ENCODE peak calls at places on chromosomes 11 and 22, in five cellular contexts. A, K, Y, H and I are unnamed samples.

GRCh38 chr11:26144309-26144690 is 187.6 kb upstream of the ANO3 start:
- DNase-seq in H (no peak), K (no peak), A (no peak), Y (no peak), I (no peak)

GRCh38 chr11:64040684-64041267 is 5.0 kb downstream of the FLRT1 start:
- DNase-seq in H (no peak), K (no peak), A (no peak), Y (no peak), I (no peak)

GRCh38 chr11:45922425-45923082 is at the start of gene LARGE2:
- DNase-seq in A (no peak), Y (peak), K (no peak), H (no peak), I (no peak)

GRCh38 chr11:17845431-17845881 is 110.9 kb downstream of the KCNC1 start:
- DNase-seq in K (peak), Y (no peak), A (peak), H (no peak), I (peak)

GRCh38 chr11:118364956-118365615 is 5.7 kb downstream of the UBE4A start:
- DNase-seq in A (no peak), Y (no peak), K (no peak), H (no peak), I (no peak)

GRCh38 chr11:10379022-10379421 is 74.1 kb downstream of the ADM start:
- DNase-seq in A (no peak), H (no peak), K (peak), Y (no peak), I (no peak)

GRCh38 chr11:71330996-71331395 is 78.6 kb upstream of the SHANK2 start:
- DNase-seq in K (no peak), Y (no peak), A (no peak), H (no peak), I (no peak)

GRCh38 chr22:29727248-29727551 is 7.4 kb downstream of the CABP7 start:
- DNase-seq in Y (peak), K (peak), A (no peak), H (no peak), I (no peak)

GRCh38 chr11:16596231-16596630 is 142.2 kb upstream of the C11orf58 start:
- DNase-seq in H (no peak), Y (no peak), K (no peak), A (no peak), I (no peak)

GRCh38 chr22:49305966-49306631 is 521.6 kb downstream of the BRD1 start:
- DNase-seq in H (peak), A (no peak), K (no peak), Y (no peak), I (no peak)

GRCh38 chr22:35761037-35761436 is 43.4 kb downstream of the APOL5 start:
- DNase-seq in A (no peak), K (peak), H (no peak), Y (no peak), I (no peak)

GRCh38 chr11:83069441-83070043 is 2.2 kb downstream of the RAB30 start:
- DNase-seq in H (no peak), A (no peak), Y (no peak), K (no peak), I (no peak)

GRCh38 chr22:41995211-41995610 is 3.4 kb upstream of the WBP2NL start:
- DNase-seq in Y (no peak), A (no peak), K (no peak), H (no peak), I (no peak)

GRCh38 chr11:11577246-11577855 is 44.5 kb downstream of the GALNT18 start:
- DNase-seq in Y (no peak), H (no peak), A (no peak), K (peak), I (no peak)

GRCh38 chr11:13717331-13717730 is 48.9 kb downstream of the FAR1 start:
- DNase-seq in Y (no peak), A (peak), H (no peak), K (peak), I (peak)

GRCh38 chr11:5004429-5005274 is 10.0 kb downstream of the OR51L1 start:
- DNase-seq in K (peak), Y (peak), H (peak), A (peak), I (peak)

GRCh38 chr11:47233989-47234668 is 14.5 kb downstream of the ACP2 start:
- DNase-seq in A (no peak), H (no peak), Y (no peak), K (peak), I (no peak)

GRCh38 chr22:37485006-37485713 is 1.0 kb downstream of the MFNG start:
- DNase-seq in Y (peak), H (no peak), A (no peak), K (no peak), I (no peak)

GRCh38 chr11:78654071-78654470 is 79.4 kb upstream of the NARS2 start:
- DNase-seq in Y (no peak), H (no peak), K (no peak), A (no peak), I (no peak)

GRCh38 chr11:74004694-74005615 is 3.9 kb downstream of the UCP3 start:
- DNase-seq in K (no peak), H (no peak), A (no peak), Y (no peak), I (no peak)

GRCh38 chr11:69259072-69259471 is 34.9 kb upstream of the MYEOV start:
- DNase-seq in K (no peak), H (no peak), Y (no peak), A (no peak), I (no peak)

GRCh38 chr11:3225159-3225758 is 6.6 kb upstream of the MRGPRG start:
- DNase-seq in H (no peak), K (no peak), A (no peak), Y (peak), I (no peak)

GRCh38 chr11:32154275-32154674 is 63.4 kb downstream of the RCN1 start:
- DNase-seq in Y (peak), K (peak), H (no peak), A (no peak), I (no peak)

GRCh38 chr22:40436460-40437431 is 66.4 kb downstream of the SGSM3 start:
- DNase-seq in A (no peak), H (no peak), Y (peak), K (peak), I (no peak)

GRCh38 chr11:134498326-134499139 is 86.5 kb upstream of the B3GAT1 start:
- DNase-seq in K (no peak), A (no peak), Y (no peak), H (no peak), I (no peak)

GRCh38 chr22:19207902-19208283 is 29.4 kb upstream of the SLC25A1 start:
- DNase-seq in K (no peak), H (no peak), A (no peak), Y (no peak), I (no peak)

GRCh38 chr11:73317373-73317772 is 9.3 kb downstream of the ARHGEF17 start:
- DNase-seq in H (no peak), A (no peak), Y (no peak), K (no peak), I (no peak)

GRCh38 chr11:83612891-83613766 is 327.0 kb upstream of the CCDC90B start:
- DNase-seq in A (no peak), K (no peak), Y (peak), H (no peak), I (no peak)

GRCh38 chr22:19554834-19555404 is 30.7 kb upstream of the CLDN5 start:
- DNase-seq in H (no peak), K (peak), Y (no peak), A (no peak), I (no peak)

GRCh38 chr11:11382858-11383532 is 29.9 kb upstream of the CSNK2A3 start:
- DNase-seq in A (no peak), H (no peak), Y (no peak), K (no peak), I (no peak)

GRCh38 chr11:119493712-119494111 is 70.7 kb upstream of the THY1 start:
- DNase-seq in H (peak), K (peak), Y (no peak), A (no peak), I (no peak)

GRCh38 chr22:32337015-32337414 is 20.7 kb upstream of the RFPL3 start:
- DNase-seq in A (no peak), Y (no peak), K (no peak), H (no peak), I (no peak)

GRCh38 chr22:43567691-43568308 is 156.0 kb downstream of the MPPED1 start:
- DNase-seq in Y (no peak), A (no peak), K (no peak), H (no peak), I (no peak)

GRCh38 chr22:26124991-26125725 is 44.1 kb upstream of the SEZ6L start:
- DNase-seq in K (no peak), H (no peak), A (no peak), Y (no peak), I (no peak)

GRCh38 chr11:27319065-27319464 is 44.0 kb downstream of the CCDC34 start:
- DNase-seq in K (peak), Y (peak), H (no peak), A (peak), I (peak)

GRCh38 chr22:18000441-18001039 is 23.8 kb downstream of the MICAL3 start:
- DNase-seq in H (peak), K (no peak), A (no peak), Y (peak), I (no peak)

GRCh38 chr22:25492950-25493790 is 71.3 kb upstream of the GRK3 start:
- DNase-seq in Y (no peak), K (no peak), A (no peak), H (no peak), I (no peak)

DNA sequence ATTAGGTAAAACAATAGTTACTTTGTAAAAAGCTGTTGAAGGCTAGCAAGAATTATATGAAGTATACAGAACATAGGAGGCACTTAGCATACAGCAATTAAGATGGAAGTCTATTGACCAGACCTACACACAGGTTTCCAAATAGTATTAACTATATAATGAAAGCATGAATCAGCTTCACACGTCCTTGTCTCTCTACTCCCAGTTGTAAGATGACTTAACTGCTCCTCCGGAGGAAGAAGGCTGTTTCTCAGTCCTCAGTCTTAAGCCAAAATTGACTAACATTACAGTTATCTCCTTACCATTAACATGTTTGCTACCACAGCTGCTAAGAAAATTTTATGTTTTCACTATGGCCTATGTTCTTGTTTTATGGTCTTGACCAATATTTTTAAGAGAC is 24.7 kb downstream of the SIK3 start:
- DNase-seq in H (no peak), K (no peak), A (no peak), Y (no peak), I (no peak)
- TF ChIP-seq CTCF in H (no peak), K (no peak), A (no peak), Y (no peak), I (no peak)

DNA sequence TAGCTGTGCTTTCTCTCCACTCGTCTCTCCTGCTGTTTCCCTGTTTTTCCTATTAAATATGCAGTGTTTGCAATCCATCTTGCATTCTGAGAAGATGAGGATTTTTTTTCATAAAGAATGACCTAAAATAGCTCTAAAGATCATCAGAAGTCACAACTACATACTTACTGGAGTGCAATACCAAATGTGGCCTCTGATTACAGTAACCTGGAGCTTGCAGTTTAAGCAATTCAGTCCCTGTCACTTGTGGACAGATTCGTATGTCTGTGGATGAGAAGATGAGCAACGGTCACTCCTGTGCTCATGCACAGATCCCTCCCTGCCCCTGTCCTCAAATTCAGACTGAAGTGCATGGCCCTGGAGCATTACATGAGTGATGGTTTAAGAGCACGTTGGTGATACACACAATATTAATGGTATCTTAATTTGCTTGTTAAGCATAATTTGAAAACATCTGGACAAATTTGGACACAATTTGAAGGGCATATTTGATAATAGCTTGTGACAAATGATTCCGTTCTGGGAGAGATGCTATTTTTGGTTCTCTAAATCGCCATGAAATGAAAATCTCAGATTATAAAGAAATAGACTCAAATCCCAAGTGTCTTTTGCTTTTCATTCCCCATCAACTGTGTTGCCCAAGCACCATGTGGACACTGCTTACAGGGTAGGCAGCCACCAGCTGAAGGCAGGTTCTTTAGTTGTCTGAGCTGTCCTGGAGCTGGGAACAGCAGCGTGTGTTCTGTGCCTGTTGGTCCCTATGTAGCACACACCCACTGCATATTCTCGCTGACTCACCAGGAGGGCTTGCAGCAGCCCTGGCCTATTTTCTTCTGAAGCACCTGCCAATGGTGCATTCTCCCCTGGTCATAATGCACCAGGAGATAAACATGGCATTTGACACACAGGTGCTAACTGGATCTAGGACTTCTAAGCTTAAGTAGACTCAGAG is 32.6 kb upstream of the PRAME start:
- DNase-seq in K (peak), A (no peak), H (no peak), Y (no peak), I (no peak)
- TF ChIP-seq CTCF in K (no peak), A (no peak), H (no peak), Y (no peak), I (no peak)

DNA sequence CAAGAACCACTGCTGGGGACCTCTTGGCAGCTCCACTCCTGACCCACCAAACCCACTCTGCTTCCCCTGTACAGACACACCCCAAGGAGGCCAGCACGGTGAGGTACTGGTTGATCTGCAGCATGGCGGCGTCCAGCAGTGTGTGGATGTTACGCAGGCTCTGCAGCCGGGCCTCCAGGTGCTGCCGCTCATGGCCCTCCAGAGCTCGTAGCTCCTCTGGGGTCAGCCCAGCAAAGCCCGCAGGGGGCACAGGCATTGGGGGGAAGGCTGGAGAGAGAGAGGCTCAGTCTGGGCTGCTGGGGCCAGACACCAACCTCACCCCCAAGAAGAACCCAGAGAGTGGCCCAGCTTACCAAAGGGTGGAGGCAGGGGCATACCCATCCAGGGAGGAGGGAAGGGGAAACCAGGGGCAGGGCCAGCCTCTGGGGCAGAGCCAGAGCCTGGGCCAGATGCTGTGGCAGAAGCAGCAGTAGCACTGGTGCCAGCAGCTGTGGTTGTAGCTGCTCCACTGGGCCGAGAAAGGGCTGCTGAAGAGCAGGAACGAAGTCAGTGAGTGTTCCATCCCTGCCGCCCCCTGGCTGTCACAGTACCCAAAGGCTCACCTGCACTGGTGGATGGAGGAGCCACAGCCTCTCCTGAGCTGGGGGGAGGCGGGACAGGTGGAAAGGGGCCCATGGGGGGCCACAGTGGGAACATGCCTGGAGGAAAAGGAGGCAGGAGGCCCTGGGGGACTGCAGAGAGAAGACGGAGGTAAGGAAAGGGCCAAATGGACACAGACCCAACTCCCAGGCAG is 4.5 kb downstream of the SYVN1 start:
- DNase-seq in H (no peak), A (no peak), Y (no peak), K (no peak), I (no peak)
- TF ChIP-seq CTCF in H (no peak), A (no peak), Y (no peak), K (no peak), I (no peak)

GRCh38 chr11:65552413-65552951 is 5.7 kb downstream of the LTBP3 start:
- DNase-seq in A (no peak), H (no peak), Y (no peak), K (no peak), I (no peak)
- TF ChIP-seq CTCF in A (peak), H (no peak), Y (no peak), K (no peak), I (no peak)